ENCODE peak calls at places on chromosomes 16 and 17, in five cellular contexts. I, W, B, J and F are unnamed samples.

GRCh38 chr17:36611345-36612072 is 10.1 kb downstream of the MRM1 start:
- DNase-seq in I (no peak), B (peak), W (peak), J (peak), F (peak)

GRCh38 chr16:81873843-81874752 is 95.0 kb downstream of the PLCG2 start:
- DNase-seq in I (peak), W (peak), B (peak), J (peak), F (peak)

GRCh38 chr17:80511222-80512180 is 33.1 kb upstream of the RPTOR start:
- DNase-seq in I (no peak), J (no peak), B (no peak), W (no peak), F (no peak)

GRCh38 chr16:66103245-66103644 is 263.2 kb upstream of the CDH5 start:
- DNase-seq in W (no peak), J (no peak), B (peak), I (no peak), F (peak)

GRCh38 chr17:75557075-75557851 is 30.3 kb upstream of the MYO15B start:
- DNase-seq in W (peak), J (peak), I (peak), B (no peak), F (peak)

GRCh38 chr17:41814195-41814594 is 1.4 kb downstream of the FKBP10 start:
- DNase-seq in W (no peak), J (no peak), I (no peak), B (no peak), F (no peak)

GRCh38 chr16:73036074-73036826 is 11.7 kb downstream of the ZFHX3 start:
- DNase-seq in J (no peak), B (no peak), I (no peak), W (no peak), F (no peak)

GRCh38 chr17:1325766-1326165 is 46.3 kb downstream of the TRARG1 start:
- DNase-seq in B (no peak), W (no peak), I (no peak), J (no peak), F (no peak)

GRCh38 chr16:15502041-15502725 is 67.8 kb downstream of the BMERB1 start:
- DNase-seq in J (peak), W (peak), B (peak), I (no peak), F (peak)

GRCh38 chr17:59695943-59696681 is 11.1 kb downstream of the PTRH2 start:
- DNase-seq in J (no peak), B (peak), W (no peak), I (no peak), F (peak)

GRCh38 chr17:35548213-35548810 is 10.8 kb upstream of the SLFN12L start:
- DNase-seq in B (no peak), J (no peak), I (no peak), W (no peak), F (no peak)

GRCh38 chr16:30355954-30356308 is 823 bp upstream of the CD2BP2 start:
- DNase-seq in I (no peak), W (no peak), J (no peak), B (no peak), F (no peak)